ENCODE peak calls at places on chromosome 12, in six cellular contexts. E is stomach, S is sigmoid colon, F is GM12892, N is HepG2, Z is Panc1. M is an unnamed sample.

GRCh38 chr12:730550-730949 is 21.8 kb upstream of the WNK1 start:
- DNase-seq in E (no peak), S (no peak), F (no peak), N (no peak), Z (no peak), M (no peak)

GRCh38 chr12:116524964-116525379 is 34.2 kb upstream of the MAP1LC3B2 start:
- DNase-seq in E (no peak), S (no peak), F (no peak), N (no peak), Z (no peak), M (no peak)

GRCh38 chr12:56687225-56688128 is 607 bp downstream of the PTGES3 start:
- DNase-seq in E (peak), S (peak), F (peak), N (no peak), Z (no peak), M (no peak)

GRCh38 chr12:108856428-108857157 is 790 bp downstream of the SSH1 start:
- DNase-seq in E (peak), S (peak), F (no peak), N (peak), Z (no peak), M (no peak)

GRCh38 chr12:29157486-29157946 is 8.4 kb downstream of the FAR2 start:
- DNase-seq in E (no peak), S (no peak), F (no peak), N (no peak), Z (no peak), M (no peak)

GRCh38 chr12:75660107-75660530 is 148.7 kb upstream of the KRR1 start:
- DNase-seq in E (no peak), S (no peak), F (no peak), N (no peak), Z (no peak), M (peak)

GRCh38 chr12:106248177-106248848 is 493 bp upstream of the CKAP4 start:
- DNase-seq in E (peak), S (peak), F (peak), N (peak), Z (no peak), M (no peak)

GRCh38 chr12:30822385-30823139 is 67.8 kb upstream of the CAPRIN2 start:
- DNase-seq in E (peak), S (peak), F (peak), N (no peak), Z (no peak), M (no peak)

GRCh38 chr12:126582231-126582630 is 1517.0 kb downstream of the AACS start:
- DNase-seq in E (no peak), S (no peak), F (no peak), N (no peak), Z (no peak), M (no peak)

GRCh38 chr12:16198884-16199283 is 78.6 kb downstream of the SLC15A5 start:
- DNase-seq in E (no peak), S (no peak), F (no peak), N (no peak), Z (no peak), M (no peak)

GRCh38 chr12:119383206-119383605 is 48.7 kb downstream of the CCDC60 start:
- DNase-seq in E (no peak), S (no peak), F (no peak), N (no peak), Z (no peak), M (no peak)

GRCh38 chr12:99619389-99620158 is 28.0 kb upstream of the GARIN6 start:
- DNase-seq in E (no peak), S (no peak), F (no peak), N (peak), Z (peak), M (peak)

GRCh38 chr12:59086124-59086523 is 165.8 kb upstream of the LRIG3 start:
- DNase-seq in E (no peak), S (no peak), F (no peak), N (no peak), Z (no peak), M (no peak)

GRCh38 chr12:71840226-71840847 is 778 bp downstream of the TBC1D15 start:
- DNase-seq in E (no peak), S (no peak), F (no peak), N (peak), Z (peak), M (peak)

GRCh38 chr12:43315961-43316360 is 236.0 kb downstream of the ADAMTS20 start:
- DNase-seq in E (no peak), S (no peak), F (no peak), N (no peak), Z (no peak), M (no peak)

GRCh38 chr12:124099661-124100060 is 126.6 kb downstream of the ZNF664 start:
- DNase-seq in E (no peak), S (no peak), F (no peak), N (no peak), Z (no peak), M (no peak)

GRCh38 chr12:124490584-124491305 is 76.7 kb downstream of the NCOR2 start:
- DNase-seq in E (peak), S (peak), F (no peak), N (no peak), Z (no peak), M (no peak)

GRCh38 chr12:108773798-108774788 is 42.8 kb upstream of the CORO1C start:
- DNase-seq in E (peak), S (peak), F (no peak), N (peak), Z (no peak), M (no peak)

GRCh38 chr12:76621582-76622024 is 62.0 kb upstream of the OSBPL8 start:
- DNase-seq in E (peak), S (peak), F (peak), N (peak), Z (no peak), M (peak)

GRCh38 chr12:77591959-77592358 is 238.7 kb upstream of the NAV3 start:
- DNase-seq in E (no peak), S (no peak), F (no peak), N (no peak), Z (no peak), M (no peak)

GRCh38 chr12:83850531-83850930 is 1062.1 kb downstream of the SLC6A15 start:
- DNase-seq in E (no peak), S (no peak), F (no peak), N (no peak), Z (no peak), M (no peak)

GRCh38 chr12:12338528-12339168 is 11.4 kb downstream of the MANSC1 start:
- DNase-seq in E (no peak), S (no peak), F (no peak), N (no peak), Z (no peak), M (no peak)

GRCh38 chr12:28963554-28963953 is 185.5 kb upstream of the FAR2 start:
- DNase-seq in E (no peak), S (no peak), F (no peak), N (no peak), Z (no peak), M (peak)

GRCh38 chr12:47028186-47028585 is 51.2 kb upstream of the PCED1B start:
- DNase-seq in E (no peak), S (no peak), F (no peak), N (no peak), Z (no peak), M (no peak)

GRCh38 chr12:50362671-50363070 is 33.7 kb downstream of the FAM186A start:
- DNase-seq in E (no peak), S (no peak), F (no peak), N (no peak), Z (no peak), M (no peak)

DNA sequence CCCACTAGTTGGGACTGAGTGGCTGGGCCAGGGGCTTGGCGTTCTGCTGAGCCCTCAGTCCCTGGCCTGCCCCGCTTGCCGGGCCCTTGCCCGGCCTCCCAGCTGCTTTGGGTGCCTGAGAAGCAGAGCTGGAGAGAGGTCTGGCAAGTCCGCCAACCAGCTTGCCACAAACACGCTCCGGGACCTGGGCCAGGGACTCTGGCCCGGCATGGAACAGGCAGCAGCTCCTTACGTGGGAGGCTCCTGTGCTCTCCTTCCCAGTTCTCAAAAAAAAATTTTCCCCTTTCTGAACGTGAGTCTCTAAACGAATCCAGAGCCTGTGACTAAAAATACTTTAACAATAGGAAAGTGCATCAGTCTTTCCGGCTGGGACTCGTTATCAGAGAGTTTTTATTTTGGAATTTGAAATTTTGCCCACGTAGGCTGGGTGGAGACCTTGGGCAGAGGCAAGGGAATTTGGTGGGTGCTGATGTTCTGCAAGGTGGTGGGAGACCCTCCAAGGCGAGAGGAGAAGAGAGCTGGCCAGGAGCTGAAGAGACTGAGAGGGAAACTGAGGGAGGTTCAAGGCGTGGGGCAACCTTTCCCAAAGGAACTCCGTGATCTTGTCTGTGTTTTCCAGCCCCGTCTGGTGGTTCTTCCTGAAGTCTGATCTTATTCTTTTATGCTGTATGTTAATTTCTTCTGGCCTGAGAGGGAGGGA is 6.8 kb upstream of the NR4A1 start:
- DNase-seq in E (peak), S (peak), F (no peak), N (no peak), Z (no peak), M (no peak)
- TF ChIP-seq POLR2AphosphoS5 in E (peak), S (peak), F (no peak), N (no peak), Z (no peak), M (no peak)

DNA sequence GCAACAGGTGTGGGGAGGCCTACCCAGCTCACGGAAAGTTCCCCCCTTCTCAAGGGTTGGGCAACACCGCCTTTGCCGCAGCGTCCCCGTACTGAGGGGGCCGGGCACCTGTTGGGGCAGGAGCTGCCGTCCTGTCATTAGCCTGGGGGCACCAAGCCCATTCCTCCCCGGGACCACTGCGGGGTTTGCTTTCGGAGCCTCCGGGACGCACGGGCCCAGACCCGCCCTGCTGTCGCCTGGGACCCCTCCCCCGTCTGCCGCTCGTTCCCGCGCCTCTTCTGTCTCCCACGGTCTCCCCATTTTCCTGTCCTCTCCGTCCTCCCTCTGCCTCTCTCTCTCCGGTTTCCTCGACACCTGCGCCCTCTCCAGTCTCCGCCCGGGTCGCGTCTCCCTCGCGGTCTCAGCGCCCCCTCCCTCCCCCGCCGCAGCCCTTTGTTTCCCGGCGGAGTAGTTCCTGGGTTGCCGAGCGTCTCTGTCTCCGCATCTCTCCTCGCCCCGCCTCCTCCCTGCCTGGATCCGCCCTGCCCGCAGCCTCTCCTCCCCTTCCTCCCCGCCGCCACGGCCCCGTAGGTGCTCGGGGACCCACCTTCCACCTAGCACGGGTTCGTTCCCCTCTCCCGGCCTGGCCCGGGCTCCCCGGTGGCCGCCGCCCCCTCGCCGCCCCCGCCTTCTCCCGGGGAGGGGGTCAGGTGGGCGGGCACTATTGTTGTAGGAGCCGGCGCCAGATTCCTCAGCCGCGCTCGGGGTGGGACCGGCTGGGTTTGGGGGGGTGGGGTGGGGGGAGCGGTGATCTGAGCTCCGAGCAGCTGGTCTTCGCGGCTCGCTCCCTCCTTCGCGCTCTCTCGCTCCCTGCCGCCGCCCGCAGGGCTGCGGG is at the start of gene CACNB3:
- DNase-seq in E (peak), S (peak), F (peak), N (no peak), Z (no peak), M (no peak)
- TF ChIP-seq POLR2AphosphoS5 in E (no peak), S (peak), F (no peak), N (no peak), Z (no peak), M (peak)

GRCh38 chr12:6964605-6965025 is 5.8 kb downstream of the PHB2 start:
- DNase-seq in E (no peak), S (peak), F (no peak), N (no peak), Z (no peak), M (no peak)

GRCh38 chr12:6963016-6963731 is 7.3 kb downstream of the PHB2 start:
- DNase-seq in E (peak), S (peak), F (no peak), N (no peak), Z (no peak), M (peak)

GRCh38 chr12:6965026-6965661 is 5.3 kb downstream of the PHB2 start:
- DNase-seq in E (peak), S (peak), F (peak), N (peak), Z (peak), M (peak)

GRCh38 chr12:6962285-6963015 is 8.0 kb downstream of the PHB2 start:
- DNase-seq in E (peak), S (peak), F (no peak), N (no peak), Z (no peak), M (no peak)

GRCh38 chr12:6963741-6964446 is 6.6 kb downstream of the PHB2 start:
- DNase-seq in E (no peak), S (peak), F (no peak), N (no peak), Z (no peak), M (no peak)
- TF ChIP-seq POLR2AphosphoS5 in E (no peak), S (no peak), F (no peak), N (no peak), Z (no peak), M (no peak)

DNA sequence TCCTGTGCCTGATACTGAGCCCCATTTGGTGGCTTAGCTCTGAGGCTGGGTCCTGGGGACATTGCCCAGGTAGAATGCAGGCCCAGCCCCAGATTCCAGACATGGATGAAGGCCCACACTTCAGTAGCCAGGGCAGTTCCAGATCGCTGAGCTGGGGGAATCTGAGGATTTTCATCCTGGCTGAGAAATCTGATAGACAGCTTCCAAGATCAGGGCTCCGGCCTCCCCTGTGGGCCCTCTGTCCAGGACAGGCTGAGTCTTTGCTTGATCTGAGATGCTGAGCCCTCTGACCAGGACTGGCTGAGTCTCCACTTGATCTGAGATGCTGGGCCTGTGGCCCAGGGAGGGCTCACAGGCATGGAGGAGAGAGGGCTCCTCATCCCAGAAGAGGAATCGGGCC is 3.3 kb upstream of the RASAL1 start:
- DNase-seq in E (no peak), S (no peak), F (no peak), N (no peak), Z (no peak), M (no peak)
- TF ChIP-seq POLR2AphosphoS5 in E (no peak), S (no peak), F (no peak), N (no peak), Z (no peak), M (no peak)

DNA sequence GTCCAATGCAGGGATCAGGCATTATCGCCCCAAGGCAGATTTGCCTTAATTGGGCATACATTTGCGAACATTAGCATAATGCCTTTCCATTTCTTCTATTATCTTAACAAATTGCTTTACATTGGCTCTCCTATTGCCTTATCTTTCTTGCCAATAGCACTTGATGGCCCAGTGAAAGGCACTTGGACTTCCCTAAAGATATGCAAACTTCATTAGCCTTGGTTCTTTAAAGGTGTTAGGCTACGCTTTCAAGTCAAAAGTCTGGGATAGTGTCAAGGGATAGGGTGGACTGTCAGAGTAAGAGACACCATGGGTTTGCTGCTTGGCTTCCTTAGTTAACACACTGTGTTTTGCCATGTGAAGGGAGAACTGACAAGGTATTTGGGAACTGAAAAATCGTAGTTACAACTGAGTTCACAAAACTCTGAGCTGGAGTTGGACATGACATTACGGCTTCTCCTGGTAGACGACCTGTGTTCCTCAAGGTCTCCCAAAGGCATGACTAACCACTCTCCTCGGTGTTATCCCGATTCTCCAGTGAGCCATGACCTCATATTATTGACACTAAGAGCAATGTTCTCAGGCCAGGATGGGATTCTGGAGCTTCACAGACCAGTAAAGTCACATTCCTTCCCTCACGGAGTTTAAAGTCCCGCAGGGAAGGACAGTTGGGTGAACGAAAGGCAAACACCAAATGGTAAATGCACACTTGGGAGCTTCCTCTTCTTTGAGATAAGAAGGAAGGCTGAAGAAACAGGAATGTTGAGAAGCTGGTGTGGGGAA is 65.2 kb downstream of the TBC1D30 start:
- DNase-seq in E (no peak), S (no peak), F (no peak), N (peak), Z (no peak), M (no peak)
- TF ChIP-seq POLR2AphosphoS5 in E (no peak), S (no peak), F (no peak), N (no peak), Z (no peak), M (no peak)

GRCh38 chr12:53058674-53059433 is 9.0 kb downstream of the TNS2 start:
- DNase-seq in E (no peak), S (peak), F (no peak), N (no peak), Z (no peak), M (no peak)
- TF ChIP-seq POLR2AphosphoS5 in E (no peak), S (peak), F (no peak), N (no peak), Z (no peak), M (no peak)

DNA sequence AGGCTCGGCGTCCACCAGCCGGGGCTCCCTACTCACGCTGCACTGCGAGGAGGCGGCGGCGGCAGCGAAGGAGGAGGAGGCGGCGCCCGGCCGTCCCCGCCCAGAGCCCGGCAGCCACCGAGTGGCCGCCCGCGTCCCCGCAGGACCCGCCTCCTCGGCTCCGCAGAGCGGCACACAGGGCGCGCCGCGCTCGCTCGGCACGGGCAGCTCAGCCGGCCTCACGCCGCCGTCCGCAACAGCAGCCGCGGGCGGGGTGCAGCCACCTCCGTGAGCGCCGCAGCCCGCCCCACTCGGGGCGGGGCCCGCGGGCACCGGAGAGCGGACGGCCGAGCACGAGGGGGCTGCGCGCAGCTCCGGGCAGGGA is at the start of gene ATP2B1:
- DNase-seq in E (peak), S (peak), F (peak), N (peak), Z (no peak), M (peak)
- TF ChIP-seq POLR2AphosphoS5 in E (peak), S (peak), F (peak), N (no peak), Z (peak), M (peak)

DNA sequence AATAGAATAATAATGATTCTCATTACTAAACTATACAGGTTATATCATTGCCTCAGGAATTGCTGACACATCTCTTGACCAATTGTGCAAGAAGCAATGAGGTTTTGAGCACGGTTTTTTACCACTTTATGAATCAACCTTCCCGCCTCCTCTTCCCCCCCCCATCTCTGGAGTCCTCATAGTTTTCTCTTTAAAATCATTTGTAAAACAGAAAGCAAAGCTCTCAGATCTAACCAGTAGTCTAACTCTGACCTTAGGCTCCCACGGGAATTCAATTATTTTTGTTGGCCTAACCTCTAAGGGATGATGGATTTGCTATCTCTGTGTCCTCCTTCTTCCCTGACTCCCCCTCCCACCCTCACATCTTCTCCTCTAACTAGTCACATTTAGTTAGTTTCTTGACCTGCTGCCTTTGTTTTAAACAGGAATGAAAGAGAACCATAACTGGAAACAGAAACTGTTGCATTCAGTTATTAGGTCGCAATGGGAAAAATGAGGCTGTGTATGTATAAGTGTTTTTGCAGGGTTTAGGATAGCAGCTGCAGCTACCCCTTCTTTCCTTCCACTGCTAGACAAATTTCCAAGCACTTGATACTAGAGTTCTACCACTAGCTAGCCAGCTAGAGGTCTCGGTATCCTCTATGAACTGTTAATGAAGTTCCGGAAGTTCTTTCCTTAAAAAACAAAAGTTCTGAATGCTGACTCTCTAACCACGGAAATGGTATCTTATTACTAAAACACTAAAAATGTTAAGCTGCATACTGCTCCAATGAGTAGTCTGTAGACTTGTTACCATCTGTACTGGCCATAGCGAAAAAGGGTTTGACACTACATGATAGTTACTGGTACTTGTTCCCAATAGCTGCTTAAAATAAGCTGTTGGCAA is 65.4 kb downstream of the TAOK3 start:
- DNase-seq in E (no peak), S (no peak), F (no peak), N (no peak), Z (no peak), M (no peak)
- TF ChIP-seq POLR2AphosphoS5 in E (no peak), S (no peak), F (peak), N (no peak), Z (no peak), M (no peak)

M was measured in HCT116.